ENCODE peak calls at places on chromosomes 4 and X, in six cellular contexts. U is SK-N-MC, E is A549, I is heart right ventricle, C is K562, N is adrenal gland. O is an unnamed sample. For H3K9me3, the result is how much of the 10 kb centered on the place peaks cover.

GRCh38 chrX:19753368-19753767 is 134.0 kb downstream of the SH3KBP1 start:
- DNase-seq in E (no peak), U (no peak), I (no peak), C (no peak), N (no peak), O (no peak)

GRCh38 chr4:168516841-168517240 is 20.0 kb downstream of the PALLD start:
- DNase-seq in C (no peak), N (no peak), I (peak), U (no peak), E (no peak), O (no peak)

GRCh38 chr4:25367004-25367621 is 9.9 kb upstream of the ANAPC4 start:
- DNase-seq in N (no peak), C (peak), I (no peak), U (no peak), E (no peak), O (peak)

GRCh38 chr4:102492531-102493241 is 8.5 kb upstream of the NFKB1 start:
- DNase-seq in N (no peak), U (no peak), I (no peak), E (no peak), C (no peak), O (no peak)

GRCh38 chr4:19807505-19807904 is 444.2 kb upstream of the SLIT2 start:
- DNase-seq in E (no peak), N (no peak), U (no peak), I (no peak), C (no peak), O (no peak)

GRCh38 chr4:73707918-73708577 is 32.3 kb upstream of the CXCL8 start:
- DNase-seq in U (peak), N (peak), C (peak), E (peak), I (peak), O (no peak)

GRCh38 chrX:117808413-117808812 is 308.2 kb downstream of the KLHL13 start:
- DNase-seq in E (no peak), C (no peak), I (no peak), U (no peak), N (no peak), O (no peak)

GRCh38 chr4:100935090-100935489 is 412.2 kb downstream of the PPP3CA start:
- DNase-seq in I (no peak), N (no peak), C (no peak), E (peak), U (no peak), O (peak)

GRCh38 chr4:37243722-37244582 is 591 bp upstream of the NWD2 start:
- DNase-seq in U (no peak), N (no peak), C (no peak), E (no peak), I (no peak), O (no peak)

GRCh38 chr4:185019451-185020292 is 1.4 kb downstream of the HELT start:
- DNase-seq in N (no peak), C (no peak), E (no peak), I (no peak), U (no peak), O (no peak)

GRCh38 chr4:10808591-10808990 is 124.0 kb upstream of the CLNK start:
- DNase-seq in E (no peak), I (peak), U (no peak), C (no peak), N (no peak), O (no peak)

GRCh38 chr4:56977321-56978012 is at the start of gene NOA1:
- DNase-seq in C (peak), E (peak), N (peak), U (peak), I (peak), O (peak)

GRCh38 chr4:142875117-142875516 is 29.0 kb upstream of the INPP4B start:
- DNase-seq in C (no peak), U (no peak), E (no peak), I (no peak), N (no peak), O (no peak)

GRCh38 chrX:93259029-93259428 is 414.3 kb downstream of the NAP1L3 start:
- DNase-seq in C (no peak), E (no peak), N (no peak), I (no peak), U (no peak), O (no peak)

GRCh38 chr4:106681381-106681921 is 312.9 kb upstream of the GIMD1 start:
- DNase-seq in N (no peak), U (no peak), C (no peak), E (no peak), I (no peak), O (no peak)

GRCh38 chr4:85512446-85513205 is 37.7 kb downstream of the ARHGAP24 start:
- DNase-seq in N (no peak), C (no peak), I (no peak), E (no peak), U (no peak), O (no peak)
- H3K4me3 ChIP-seq in N (no peak), C (no peak), I (no peak), E (no peak), U (no peak), O (no peak)

DNA sequence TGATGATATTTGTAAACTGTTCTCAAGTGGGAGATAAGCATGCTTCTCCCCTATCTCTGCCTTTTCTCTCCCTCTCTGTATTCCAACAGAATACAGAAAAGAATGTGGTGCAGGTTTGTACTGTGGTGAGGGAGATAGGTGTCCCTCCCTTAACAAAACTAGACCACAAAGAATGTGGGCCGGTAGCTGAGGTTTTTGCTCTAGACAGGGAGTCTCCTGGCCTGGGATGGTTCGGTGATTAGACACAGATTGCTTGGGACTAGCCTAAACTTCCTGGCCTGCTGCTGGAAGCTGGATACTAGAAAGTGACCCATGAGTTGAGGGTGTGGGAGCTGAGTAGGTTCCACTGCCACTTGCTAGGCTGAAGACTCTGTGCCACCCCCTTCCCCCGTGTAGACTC is 143.0 kb downstream of the CXXC4 start:
- DNase-seq in I (no peak), N (no peak), C (no peak), U (no peak), E (no peak), O (no peak)
- H3K9me3 ChIP-seq in I (under half), N (under half), C (under half), U (under half), E (under half), O (under half)

GRCh38 chr4:121696641-121697461 is at the start of gene ANXA5:
- DNase-seq in E (peak), U (no peak), N (peak), C (peak), I (peak), O (peak)

GRCh38 chr4:121692261-121692660 is 4.5 kb downstream of the ANXA5 start:
- DNase-seq in C (no peak), N (no peak), E (no peak), I (no peak), U (no peak), O (no peak)

GRCh38 chr4:121696140-121696640 is 590 bp downstream of the ANXA5 start:
- DNase-seq in I (peak), N (peak), C (no peak), E (no peak), U (no peak), O (peak)

GRCh38 chr4:121690001-121690400 is 6.8 kb downstream of the ANXA5 start:
- DNase-seq in U (no peak), E (no peak), I (no peak), N (no peak), C (no peak), O (no peak)

GRCh38 chr4:121693450-121693849 is 3.3 kb downstream of the ANXA5 start:
- DNase-seq in C (no peak), I (no peak), N (no peak), E (no peak), U (no peak), O (no peak)
- H3K4me3 ChIP-seq in C (no peak), I (peak), N (no peak), E (no peak), U (no peak), O (no peak)

GRCh38 chrX:146433771-146434170 is 375.8 kb upstream of the CXorf51B start:
- DNase-seq in C (no peak), I (no peak), E (no peak), U (no peak), N (no peak), O (no peak)
- H3K9me3 ChIP-seq in C (under half), I (under half), E (under half), U (under half), N (under half), O (under half)

GRCh38 chr4:173532725-173533511 is 2.9 kb upstream of the HAND2 start:
- DNase-seq in U (no peak), C (no peak), E (no peak), N (no peak), I (no peak), O (no peak)
- H3K4me3 ChIP-seq in U (no peak), C (no peak), E (no peak), N (no peak), I (peak), O (no peak)

GRCh38 chr4:186712690-186713089 is 11.0 kb downstream of the FAT1 start:
- DNase-seq in N (no peak), E (no peak), U (no peak), C (no peak), I (peak), O (no peak)

GRCh38 chr4:186710521-186711119 is 13.0 kb downstream of the FAT1 start:
- DNase-seq in E (no peak), C (no peak), U (no peak), N (no peak), I (no peak), O (no peak)

GRCh38 chr4:186717556-186717955 is 6.1 kb downstream of the FAT1 start:
- DNase-seq in E (no peak), U (no peak), N (no peak), C (no peak), I (no peak), O (no peak)

GRCh38 chr4:186715077-186715476 is 8.6 kb downstream of the FAT1 start:
- DNase-seq in U (no peak), C (no peak), N (no peak), I (no peak), E (no peak), O (no peak)

GRCh38 chr4:186714006-186714675 is 9.5 kb downstream of the FAT1 start:
- DNase-seq in C (no peak), I (no peak), U (no peak), E (no peak), N (no peak), O (no peak)
- H3K9me3 ChIP-seq in C (under half), I (under half), U (under half), E (under half), N (under half), O (under half)

GRCh38 chrX:108285918-108286317 is 152.3 kb downstream of the COL4A6 start:
- DNase-seq in E (no peak), N (no peak), I (no peak), C (no peak), U (no peak), O (no peak)

GRCh38 chrX:108285361-108285760 is 152.9 kb downstream of the COL4A6 start:
- DNase-seq in N (no peak), C (no peak), U (no peak), E (no peak), I (no peak), O (no peak)
- H3K4me3 ChIP-seq in N (no peak), C (no peak), U (no peak), E (no peak), I (no peak), O (no peak)

DNA sequence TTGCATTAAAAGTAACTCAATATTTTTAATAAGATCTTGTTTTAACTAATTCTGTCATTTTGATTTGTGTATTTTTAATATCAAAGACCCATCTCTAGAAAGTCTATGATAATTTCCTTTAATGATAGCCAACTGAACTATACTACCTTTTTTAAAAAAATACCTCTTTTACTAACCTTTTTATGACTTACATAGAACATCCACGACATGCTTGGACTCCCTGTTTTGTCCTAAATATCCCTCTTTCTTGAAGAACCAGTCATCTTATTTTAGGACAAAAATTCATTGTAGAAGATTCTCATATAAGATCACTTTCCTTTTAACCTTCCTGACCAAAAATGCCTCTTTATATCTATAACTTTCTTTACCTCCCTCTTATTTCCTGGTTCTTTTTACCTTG is 76.8 kb upstream of the GC start:
- DNase-seq in E (no peak), C (no peak), N (no peak), I (no peak), U (no peak), O (no peak)
- H3K9me3 ChIP-seq in E (under half), C (under half), N (under half), I (half or more), U (under half), O (under half)

DNA sequence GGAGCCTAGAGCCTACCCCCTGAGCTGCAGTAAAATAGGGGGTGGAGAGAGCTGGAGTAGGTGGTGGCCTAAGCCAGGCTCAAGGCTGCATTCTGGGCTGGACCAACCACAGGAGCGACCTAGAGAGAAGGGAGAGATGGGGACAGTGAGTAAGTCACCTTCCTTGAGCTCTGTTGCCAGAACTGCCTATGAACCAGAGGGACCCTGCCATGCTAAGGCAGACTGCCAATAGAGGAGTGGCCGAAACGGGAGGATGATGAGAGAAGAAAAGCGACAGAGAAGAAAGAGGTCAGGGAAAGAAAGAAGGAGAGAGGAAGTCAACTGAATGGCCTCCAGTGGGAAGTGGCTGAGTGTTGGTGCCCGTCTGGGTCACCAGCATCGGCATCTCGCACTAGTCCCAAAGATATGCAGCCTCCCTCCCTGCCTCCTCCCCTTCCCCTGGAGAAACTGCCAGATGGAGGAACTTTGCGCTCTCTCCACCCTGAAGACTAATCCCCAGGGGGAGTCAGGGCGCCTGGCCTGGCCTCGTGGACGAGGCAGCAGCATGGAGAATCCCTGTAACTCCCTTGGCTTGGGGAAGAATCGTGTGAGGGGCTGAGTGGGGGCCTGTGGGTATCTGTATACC is 28.8 kb downstream of the ELF4 start:
- DNase-seq in I (no peak), U (no peak), N (peak), C (no peak), E (no peak), O (no peak)
- H3K4me3 ChIP-seq in I (no peak), U (no peak), N (no peak), C (no peak), E (no peak), O (no peak)